ENCODE peak calls at places on chromosomes 5 and 9, in five cellular contexts. G is heart right ventricle, N is NCI-H1694 treated with DMSO at 0.1 percent for 48 hours, S is neural crest cell, O is HEK293T. C is an unnamed sample.

GRCh38 chr5:102229685-102230084 is 66.4 kb downstream of the SLCO4C1 start:
- DNase-seq in O (no peak), G (no peak), N (no peak), S (no peak), C (no peak)

GRCh38 chr9:86965627-86966395 is 18.5 kb upstream of the GAS1 start:
- DNase-seq in O (no peak), S (no peak), G (no peak), N (no peak), C (no peak)

GRCh38 chr9:120294003-120294402 is 286.0 kb downstream of the CDK5RAP2 start:
- DNase-seq in S (no peak), G (no peak), O (no peak), N (no peak), C (no peak)

GRCh38 chr5:32504923-32505596 is 60.5 kb upstream of the ZFR start:
- DNase-seq in S (no peak), G (peak), N (peak), O (peak), C (peak)

GRCh38 chr5:158384535-158385421 is 525.8 kb upstream of the CLINT1 start:
- DNase-seq in S (no peak), G (no peak), N (no peak), O (no peak), C (no peak)

GRCh38 chr9:99573883-99574282 is 247.8 kb upstream of the NR4A3 start:
- DNase-seq in S (no peak), O (no peak), G (no peak), N (no peak), C (no peak)

GRCh38 chr5:54803381-54804025 is 181.9 kb downstream of the ESM1 start:
- DNase-seq in O (no peak), N (no peak), S (no peak), G (no peak), C (no peak)

GRCh38 chr5:145775411-145775810 is 59.7 kb downstream of the PRELID2 start:
- DNase-seq in G (no peak), O (no peak), S (no peak), N (no peak), C (no peak)

GRCh38 chr5:134086943-134087305 is 27.6 kb upstream of the TCF7 start:
- DNase-seq in O (no peak), G (no peak), N (no peak), S (no peak), C (no peak)

GRCh38 chr5:150660108-150660831 is 781 bp upstream of the MYOZ3 start:
- DNase-seq in G (no peak), N (no peak), S (no peak), O (no peak), C (no peak)

GRCh38 chr5:86613459-86613858 is 4.3 kb upstream of the COX7C start:
- DNase-seq in G (no peak), S (no peak), N (no peak), O (no peak), C (no peak)

GRCh38 chr9:36637491-36638270 is 65.0 kb downstream of the MELK start:
- DNase-seq in G (no peak), O (no peak), S (no peak), N (no peak), C (no peak)

GRCh38 chr5:118793652-118794051 is 194.7 kb downstream of the DTWD2 start:
- DNase-seq in G (no peak), O (no peak), S (no peak), N (no peak), C (no peak)

GRCh38 chr5:77952811-77953210 is 176.7 kb upstream of the TBCA start:
- DNase-seq in S (no peak), G (no peak), O (no peak), N (no peak), C (no peak)

GRCh38 chr9:132099741-132100407 is 20.2 kb upstream of the MED27 start:
- DNase-seq in G (no peak), S (no peak), O (no peak), N (no peak), C (no peak)

GRCh38 chr9:135028956-135029355 is 58.5 kb upstream of the OLFM1 start:
- DNase-seq in N (no peak), O (no peak), S (no peak), G (no peak), C (no peak)

GRCh38 chr5:179393078-179393477 is 47.8 kb upstream of the ADAMTS2 start:
- DNase-seq in G (no peak), S (no peak), N (no peak), O (no peak), C (no peak)

GRCh38 chr5:138930371-138931097 is 55.4 kb upstream of the LRRTM2 start:
- DNase-seq in N (no peak), O (no peak), G (no peak), S (no peak), C (no peak)

GRCh38 chr9:131302244-131303075 is 12.9 kb downstream of the PLPP7 start:
- DNase-seq in G (no peak), N (no peak), O (no peak), S (no peak), C (peak)

GRCh38 chr5:74816875-74817274 is 49.3 kb downstream of the FAM169A start:
- DNase-seq in N (no peak), O (no peak), S (no peak), G (no peak), C (no peak)

GRCh38 chr5:170774831-170775230 is 8.7 kb upstream of the GABRP start:
- DNase-seq in O (no peak), G (no peak), N (no peak), S (no peak), C (no peak)

C was measured in pancreas.